ENCODE peak calls at places on chromosome 19, in four cellular contexts. H is activated naive CD8-positive, alpha-beta T cell treated with anti-CD3 and anti-CD28 coated beads, Interleukin-2, amount 10 ng/mL, durations not matched to agents 7 days and 5 days; P is ELR; O is stimulated activated CD8-positive, alpha-beta memory T cell treated with anti-CD3 and anti-CD28 coated beads, Interleukin-4, amount 100 ng/mL, for 24 hours. U is an unnamed sample.

GRCh38 chr19:10230155-10230903 is 802 bp downstream of the S1PR2 start:
- DNase-seq in H (no peak), P (peak; percentile 19), O (peak; percentile 43), U (no peak)

GRCh38 chr19:5035817-5036732 is 67.2 kb downstream of the KDM4B start:
- DNase-seq in H (no peak), P (no peak), O (no peak), U (no peak)

GRCh38 chr19:48520134-48520533 is 8.5 kb upstream of the LMTK3 start:
- DNase-seq in H (no peak), P (no peak), O (no peak), U (no peak)

GRCh38 chr19:9436358-9436757 is 985 bp upstream of the ZNF266 start:
- DNase-seq in H (no peak), P (no peak), O (no peak), U (no peak)

GRCh38 chr19:38542040-38542439 is 75.7 kb downstream of the MAP4K1 start:
- DNase-seq in H (no peak), P (no peak), O (no peak), U (no peak)

GRCh38 chr19:36392916-36393673 is 14.1 kb upstream of the ZFP14 start:
- DNase-seq in H (no peak), P (no peak), O (no peak), U (no peak)

GRCh38 chr19:19475845-19476828 is 39.2 kb downstream of the TSSK6 start:
- DNase-seq in H (no peak), P (peak; percentile 52), O (no peak), U (no peak)

GRCh38 chr19:15673176-15673654 is 328 bp downstream of the CYP4F12 start:
- DNase-seq in H (no peak), P (no peak), O (no peak), U (no peak)

GRCh38 chr19:45475537-45476348 is 7.9 kb downstream of the FOSB start:
- DNase-seq in H (no peak), P (no peak), O (no peak), U (no peak)

GRCh38 chr19:50358483-50359431 is 6.7 kb downstream of the NAPSA start:
- DNase-seq in H (peak; percentile 88), P (no peak), O (peak; percentile 62), U (peak; percentile 73)

GRCh38 chr19:800360-801029 is 3.2 kb downstream of the PTBP1 start:
- DNase-seq in H (no peak), P (no peak), O (no peak), U (no peak)

U was measured in GM12891.